ENCODE peak calls at places on chromosome 15, in six cellular contexts. O is effector CD8-positive, alpha-beta T cell; R is stimulated activated CD4-positive, alpha-beta T cell treated with anti-CD3 and anti-CD28 coated beads, Interleukin-15, amount 100 ng/mL, for 24 hours; K is progenitor cell of endocrine pancreas; Q is GM12864; T is ELF-1. L is an unnamed sample.

GRCh38 chr15:60396100-60396499 is 1.7 kb downstream of the ANXA2 start:
- DNase-seq in Q (no peak), R (no peak), K (no peak), O (no peak), T (peak), L (no peak)

GRCh38 chr15:38050529-38050928 is 116.1 kb downstream of the TMCO5A start:
- DNase-seq in K (no peak), Q (no peak), R (no peak), T (no peak), O (no peak), L (no peak)

GRCh38 chr15:45393851-45394250 is 15.5 kb upstream of the GATM start:
- DNase-seq in R (no peak), O (no peak), K (no peak), Q (no peak), T (peak), L (no peak)

GRCh38 chr15:52010633-52011595 is 8.1 kb upstream of the MAPK6 start:
- DNase-seq in R (peak), O (no peak), K (no peak), Q (no peak), T (no peak), L (no peak)

GRCh38 chr15:84684092-84684491 is 26.1 kb upstream of the NMB start:
- DNase-seq in T (no peak), R (no peak), Q (no peak), K (no peak), O (no peak), L (no peak)

GRCh38 chr15:79184465-79184892 is 93.9 kb upstream of the RASGRF1 start:
- DNase-seq in Q (peak), K (peak), O (peak), R (peak), T (peak), L (peak)

GRCh38 chr15:60507596-60508424 is 28.9 kb upstream of the ICE2 start:
- DNase-seq in Q (peak), R (peak), K (peak), T (peak), O (no peak), L (no peak)

GRCh38 chr15:88193415-88193814 is 63.1 kb downstream of the NTRK3 start:
- DNase-seq in T (peak), O (no peak), Q (no peak), K (no peak), R (no peak), L (no peak)

GRCh38 chr15:26772588-26773484 is at the start of gene GABRB3:
- DNase-seq in K (peak), Q (no peak), T (no peak), R (peak), O (no peak), L (peak)

GRCh38 chr15:23866832-23867231 is 179.7 kb upstream of the NDN start:
- DNase-seq in O (no peak), Q (no peak), T (no peak), K (no peak), R (no peak), L (no peak)

GRCh38 chr15:26628879-26629529 is 143.9 kb downstream of the GABRB3 start:
- DNase-seq in O (no peak), Q (no peak), R (peak), K (peak), T (peak), L (peak)

GRCh38 chr15:71048913-71049675 is 66.2 kb upstream of the THSD4 start:
- DNase-seq in K (no peak), Q (no peak), O (no peak), T (no peak), R (no peak), L (no peak)

GRCh38 chr15:63539517-63539916 is 35.1 kb downstream of the USP3 start:
- DNase-seq in T (no peak), Q (no peak), O (no peak), K (no peak), R (no peak), L (no peak)

GRCh38 chr15:67109141-67110034 is 44.0 kb downstream of the SMAD3 start:
- DNase-seq in T (no peak), O (no peak), K (no peak), Q (no peak), R (no peak), L (peak)

GRCh38 chr15:42741710-42742109 is 4.8 kb upstream of the CDAN1 start:
- DNase-seq in O (no peak), T (no peak), R (no peak), K (no peak), Q (no peak), L (no peak)

GRCh38 chr15:65595960-65596359 is 15.0 kb downstream of the INTS14 start:
- DNase-seq in T (no peak), O (no peak), K (no peak), Q (no peak), R (no peak), L (no peak)

GRCh38 chr15:26899658-26900057 is 32.8 kb downstream of the GABRA5 start:
- DNase-seq in T (no peak), R (no peak), K (no peak), O (no peak), Q (no peak), L (no peak)

GRCh38 chr15:40782609-40783227 is 12.9 kb downstream of the C15orf62 start:
- DNase-seq in O (peak), T (peak), Q (no peak), R (peak), K (peak), L (no peak)

GRCh38 chr15:71115567-71116351 is 488 bp downstream of the THSD4 start:
- DNase-seq in T (peak), Q (no peak), O (no peak), R (peak), K (peak), L (peak)

GRCh38 chr15:60520041-60520824 is 41.3 kb upstream of the ICE2 start:
- DNase-seq in Q (peak), K (no peak), R (no peak), T (no peak), O (no peak), L (no peak)

GRCh38 chr15:96323250-96324162 is 7.0 kb upstream of the NR2F2 start:
- DNase-seq in O (no peak), T (peak), K (no peak), Q (no peak), R (no peak), L (no peak)

GRCh38 chr15:22257047-22257667 is 176.8 kb downstream of the OR4M2 start:
- DNase-seq in R (peak), K (no peak), T (no peak), Q (no peak), O (no peak), L (no peak)

GRCh38 chr15:61702224-61703120 is 357.8 kb downstream of the VPS13C start:
- DNase-seq in Q (no peak), R (no peak), O (no peak), T (peak), K (no peak), L (no peak)

GRCh38 chr15:73694419-73694818 is 10.2 kb downstream of the CD276 start:
- DNase-seq in O (no peak), Q (no peak), T (no peak), K (no peak), R (no peak), L (no peak)

GRCh38 chr15:67735896-67736295 is 89.4 kb upstream of the SKOR1 start:
- DNase-seq in Q (no peak), R (no peak), T (no peak), O (no peak), K (no peak), L (no peak)

GRCh38 chr15:45678459-45679178 is 43.8 kb downstream of the SQOR start:
- DNase-seq in O (no peak), T (no peak), K (no peak), Q (no peak), R (no peak), L (no peak)

GRCh38 chr15:48806151-48806550 is 4.7 kb downstream of the CEP152 start:
- DNase-seq in Q (no peak), T (peak), O (no peak), R (no peak), K (no peak), L (no peak)

GRCh38 chr15:45628136-45628535 is 6.7 kb upstream of the SQOR start:
- DNase-seq in O (no peak), R (no peak), T (no peak), Q (no peak), K (no peak), L (no peak)

GRCh38 chr15:58517252-58517681 is 85.5 kb downstream of the LIPC start:
- DNase-seq in O (no peak), Q (no peak), T (no peak), R (peak), K (no peak), L (no peak)

GRCh38 chr15:64905119-64905831 is 6.4 kb upstream of the ANKDD1A start:
- DNase-seq in Q (no peak), R (peak), K (peak), O (peak), T (peak), L (peak)

GRCh38 chr15:98321916-98322315 is 326.4 kb upstream of the IGF1R start:
- DNase-seq in O (no peak), K (no peak), R (no peak), Q (no peak), T (no peak), L (no peak)

GRCh38 chr15:43253431-43254403 is 13.0 kb downstream of the TGM5 start:
- DNase-seq in K (no peak), Q (no peak), T (no peak), R (peak), O (no peak), L (no peak)

GRCh38 chr15:56821721-56822425 is 88.6 kb upstream of the ZNF280D start:
- DNase-seq in R (peak), Q (no peak), K (peak), T (peak), O (peak), L (peak)